ENCODE peak calls at places on chromosomes 7 and 10, in five cellular contexts. One of them, this sample, is unnamed.

GRCh38 chr10:80498833-80499671 is 38.6 kb upstream of the SH2D4B start:
- DNase-seq in heart left ventricle: peak; percentile 97
- DNase-seq in psoas muscle: peak; percentile 96
- DNase-seq in GM23248: peak; percentile 99
- DNase-seq in IMR-90: peak; percentile 97
- DNase-seq in this sample: peak; percentile 78

GRCh38 chr10:123808873-123809272 is 82.7 kb downstream of the CPXM2 start:
- DNase-seq in heart left ventricle: no peak
- DNase-seq in psoas muscle: no peak
- DNase-seq in GM23248: peak; percentile 97
- DNase-seq in IMR-90: no peak
- DNase-seq in this sample: no peak

GRCh38 chr10:11783558-11783865 is 39.6 kb upstream of the PROSER2 start:
- DNase-seq in heart left ventricle: no peak
- DNase-seq in psoas muscle: no peak
- DNase-seq in GM23248: no peak
- DNase-seq in IMR-90: no peak
- DNase-seq in this sample: no peak

GRCh38 chr10:93073539-93074136 is at the start of gene CYP26A1:
- DNase-seq in heart left ventricle: no peak
- DNase-seq in psoas muscle: peak; percentile 45
- DNase-seq in GM23248: peak; percentile 22
- DNase-seq in IMR-90: no peak
- DNase-seq in this sample: peak; percentile 33

GRCh38 chr7:95501261-95501816 is 15.6 kb downstream of the ASB4 start:
- DNase-seq in heart left ventricle: no peak
- DNase-seq in psoas muscle: no peak
- DNase-seq in GM23248: no peak
- DNase-seq in IMR-90: no peak
- DNase-seq in this sample: no peak

GRCh38 chr10:97961979-97962378 is 68.4 kb downstream of the CRTAC1 start:
- DNase-seq in heart left ventricle: no peak
- DNase-seq in psoas muscle: no peak
- DNase-seq in GM23248: no peak
- DNase-seq in IMR-90: no peak
- DNase-seq in this sample: no peak

GRCh38 chr7:15667999-15668398 is 18.5 kb downstream of the MEOX2 start:
- DNase-seq in heart left ventricle: no peak
- DNase-seq in psoas muscle: no peak
- DNase-seq in GM23248: no peak
- DNase-seq in IMR-90: no peak
- DNase-seq in this sample: no peak

GRCh38 chr10:77253665-77254064 is 383.9 kb downstream of the KCNMA1 start:
- DNase-seq in heart left ventricle: no peak
- DNase-seq in psoas muscle: no peak
- DNase-seq in GM23248: no peak
- DNase-seq in IMR-90: no peak
- DNase-seq in this sample: no peak

GRCh38 chr7:144401490-144401889 is 2.0 kb downstream of the NOBOX start:
- DNase-seq in heart left ventricle: no peak
- DNase-seq in psoas muscle: no peak
- DNase-seq in GM23248: no peak
- DNase-seq in IMR-90: no peak
- DNase-seq in this sample: no peak

GRCh38 chr10:82558208-82558607 is 683.2 kb downstream of the NRG3 start:
- DNase-seq in heart left ventricle: no peak
- DNase-seq in psoas muscle: no peak
- DNase-seq in GM23248: no peak
- DNase-seq in IMR-90: no peak
- DNase-seq in this sample: no peak

GRCh38 chr7:40922316-40922670 is 780.6 kb downstream of the INHBA start:
- DNase-seq in heart left ventricle: no peak
- DNase-seq in psoas muscle: no peak
- DNase-seq in GM23248: peak; percentile 97
- DNase-seq in IMR-90: peak; percentile 73
- DNase-seq in this sample: no peak

GRCh38 chr10:97648557-97649404 is 8.3 kb downstream of the PI4K2A start:
- DNase-seq in heart left ventricle: no peak
- DNase-seq in psoas muscle: no peak
- DNase-seq in GM23248: peak; percentile 96
- DNase-seq in IMR-90: peak; percentile 96
- DNase-seq in this sample: peak; percentile 80

GRCh38 chr10:132124201-132124920 is 58.6 kb downstream of the JAKMIP3 start:
- DNase-seq in heart left ventricle: no peak
- DNase-seq in psoas muscle: peak; percentile 45
- DNase-seq in GM23248: no peak
- DNase-seq in IMR-90: no peak
- DNase-seq in this sample: no peak

GRCh38 chr10:70816220-70816894 is 609 bp downstream of the SGPL1 start:
- DNase-seq in heart left ventricle: peak; percentile 69
- DNase-seq in psoas muscle: peak; percentile 73
- DNase-seq in GM23248: peak; percentile 85
- DNase-seq in IMR-90: peak; percentile 91
- DNase-seq in this sample: peak; percentile 76

GRCh38 chr7:14748461-14748860 is 154.1 kb downstream of the DGKB start:
- DNase-seq in heart left ventricle: no peak
- DNase-seq in psoas muscle: no peak
- DNase-seq in GM23248: peak; percentile 86
- DNase-seq in IMR-90: peak; percentile 77
- DNase-seq in this sample: no peak

GRCh38 chr10:128934492-128934891 is 532.5 kb upstream of the MGMT start:
- DNase-seq in heart left ventricle: no peak
- DNase-seq in psoas muscle: no peak
- DNase-seq in GM23248: no peak
- DNase-seq in IMR-90: no peak
- DNase-seq in this sample: no peak

GRCh38 chr7:106480161-106480579 is 180.8 kb downstream of the CCDC71L start:
- DNase-seq in heart left ventricle: no peak
- DNase-seq in psoas muscle: no peak
- DNase-seq in GM23248: no peak
- DNase-seq in IMR-90: peak; percentile 55
- DNase-seq in this sample: no peak

GRCh38 chr7:66426996-66427395 is 201.7 kb upstream of the KCTD7 start:
- DNase-seq in heart left ventricle: no peak
- DNase-seq in psoas muscle: no peak
- DNase-seq in GM23248: no peak
- DNase-seq in IMR-90: no peak
- DNase-seq in this sample: no peak

GRCh38 chr10:35464805-35465456 is 128.6 kb downstream of the CCNY start:
- DNase-seq in heart left ventricle: no peak
- DNase-seq in psoas muscle: no peak
- DNase-seq in GM23248: peak; percentile 70
- DNase-seq in IMR-90: peak; percentile 60
- DNase-seq in this sample: no peak

DNA sequence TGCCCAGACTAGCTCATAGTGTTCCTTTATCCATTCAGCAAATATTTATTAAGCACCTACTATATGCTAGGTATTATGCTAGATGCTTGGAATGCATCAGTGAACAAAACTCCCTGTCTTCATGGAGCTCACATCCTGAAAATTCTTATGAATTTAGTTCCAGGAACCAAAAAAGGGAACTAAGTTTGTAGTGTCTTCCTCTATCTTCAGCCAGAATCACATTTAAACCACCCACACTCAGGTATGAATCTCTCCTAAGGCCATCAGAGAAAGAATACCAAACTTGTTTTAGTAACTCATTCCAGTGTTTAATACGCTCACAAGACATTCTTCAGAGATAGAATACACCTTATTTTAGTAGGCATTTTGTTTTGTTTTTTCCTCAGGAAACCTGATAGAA is 10.1 kb upstream of the EGR2 start:
- DNase-seq in heart left ventricle: no peak
- DNase-seq in psoas muscle: no peak
- DNase-seq in GM23248: no peak
- DNase-seq in IMR-90: no peak
- DNase-seq in this sample: no peak
- H3K4me3 ChIP-seq in heart left ventricle: no peak overlapping the region
- H3K4me3 ChIP-seq in psoas muscle: no peak overlapping the region
- H3K4me3 ChIP-seq in GM23248: no peak overlapping the region
- H3K4me3 ChIP-seq in IMR-90: no peak overlapping the region
- H3K4me3 ChIP-seq in this sample: no peak overlapping the region

GRCh38 chr10:110221044-110221720 is 13.8 kb downstream of the MXI1 start:
- DNase-seq in heart left ventricle: no peak
- DNase-seq in psoas muscle: no peak
- DNase-seq in GM23248: no peak
- DNase-seq in IMR-90: no peak
- DNase-seq in this sample: no peak

GRCh38 chr10:110218627-110219026 is 11.2 kb downstream of the MXI1 start:
- DNase-seq in heart left ventricle: no peak
- DNase-seq in psoas muscle: no peak
- DNase-seq in GM23248: no peak
- DNase-seq in IMR-90: no peak
- DNase-seq in this sample: no peak

GRCh38 chr10:110221721-110222261 is 14.4 kb downstream of the MXI1 start:
- DNase-seq in heart left ventricle: peak; percentile 93
- DNase-seq in psoas muscle: peak; percentile 87
- DNase-seq in GM23248: peak; percentile 99
- DNase-seq in IMR-90: peak; percentile 98
- DNase-seq in this sample: peak; percentile 82

GRCh38 chr10:110220383-110220782 is 13.0 kb downstream of the MXI1 start:
- DNase-seq in heart left ventricle: peak; percentile 64
- DNase-seq in psoas muscle: no peak
- DNase-seq in GM23248: no peak
- DNase-seq in IMR-90: no peak
- DNase-seq in this sample: no peak

GRCh38 chr10:110219884-110220283 is 12.5 kb downstream of the MXI1 start:
- DNase-seq in heart left ventricle: no peak
- DNase-seq in psoas muscle: no peak
- DNase-seq in GM23248: no peak
- DNase-seq in IMR-90: no peak
- DNase-seq in this sample: no peak
- H3K4me1 ChIP-seq in heart left ventricle: peaks cover 66% of the 10 kb centered on the region
- H3K4me1 ChIP-seq in psoas muscle: peaks cover 38% of the 10 kb centered on the region
- H3K4me1 ChIP-seq in GM23248: peaks cover 7% of the 10 kb centered on the region
- H3K4me1 ChIP-seq in IMR-90: peaks cover 23% of the 10 kb centered on the region
- H3K4me1 ChIP-seq in this sample: peaks cover 12% of the 10 kb centered on the region

DNA sequence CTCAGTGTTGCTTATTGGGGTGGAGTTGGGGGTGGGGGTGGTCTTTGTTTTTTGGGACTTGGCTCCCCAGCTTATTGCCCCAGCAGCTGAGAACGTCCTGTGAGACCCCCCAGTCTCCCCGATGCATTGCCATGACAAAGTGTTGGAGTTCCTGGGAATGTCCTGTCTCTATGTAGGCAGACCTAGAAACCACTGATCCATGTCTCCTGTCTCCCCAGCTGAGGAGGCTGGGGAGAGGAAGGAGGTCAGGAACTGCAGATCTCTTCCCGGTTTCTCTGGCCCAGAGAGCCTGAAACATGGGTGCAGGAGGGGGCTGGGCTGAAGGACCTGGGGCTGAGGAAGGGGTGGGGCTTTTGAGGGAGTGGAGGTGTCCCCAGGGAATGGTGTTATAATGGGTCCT is 80.2 kb upstream of the GTF2IRD1 start:
- DNase-seq in heart left ventricle: no peak
- DNase-seq in psoas muscle: no peak
- DNase-seq in GM23248: no peak
- DNase-seq in IMR-90: no peak
- DNase-seq in this sample: no peak
- H3K27me3 ChIP-seq in heart left ventricle: no peaks in the 10 kb centered on the region
- H3K27me3 ChIP-seq in psoas muscle: peaks cover 1% of the 10 kb centered on the region
- H3K27me3 ChIP-seq in GM23248: no peaks in the 10 kb centered on the region
- H3K27me3 ChIP-seq in IMR-90: no peaks in the 10 kb centered on the region
- H3K27me3 ChIP-seq in this sample: no peaks in the 10 kb centered on the region

GRCh38 chr7:5695709-5696345 is 85.6 kb downstream of the RNF216 start:
- DNase-seq in heart left ventricle: peak; percentile 62
- DNase-seq in psoas muscle: peak; percentile 64
- DNase-seq in GM23248: peak; percentile 77
- DNase-seq in IMR-90: peak; percentile 84
- DNase-seq in this sample: peak; percentile 55
- H3K4me3 ChIP-seq in heart left ventricle: no peak overlapping the region
- H3K4me3 ChIP-seq in psoas muscle: no peak overlapping the region
- H3K4me3 ChIP-seq in GM23248: peak overlapping the region; percentile 63
- H3K4me3 ChIP-seq in IMR-90: no peak overlapping the region
- H3K4me3 ChIP-seq in this sample: peak overlapping the region; percentile 33

GRCh38 chr10:86520871-86521619 is 547 bp downstream of the WAPL start:
- DNase-seq in heart left ventricle: peak; percentile 62
- DNase-seq in psoas muscle: peak; percentile 77
- DNase-seq in GM23248: peak; percentile 86
- DNase-seq in IMR-90: peak; percentile 42
- DNase-seq in this sample: peak; percentile 60
- H3K4me1 ChIP-seq in heart left ventricle: peaks cover 61% of the 10 kb centered on the region
- H3K4me1 ChIP-seq in psoas muscle: peaks cover 60% of the 10 kb centered on the region
- H3K4me1 ChIP-seq in GM23248: peaks cover 31% of the 10 kb centered on the region
- H3K4me1 ChIP-seq in IMR-90: no peaks in the 10 kb centered on the region
- H3K4me1 ChIP-seq in this sample: peaks cover 21% of the 10 kb centered on the region

DNA sequence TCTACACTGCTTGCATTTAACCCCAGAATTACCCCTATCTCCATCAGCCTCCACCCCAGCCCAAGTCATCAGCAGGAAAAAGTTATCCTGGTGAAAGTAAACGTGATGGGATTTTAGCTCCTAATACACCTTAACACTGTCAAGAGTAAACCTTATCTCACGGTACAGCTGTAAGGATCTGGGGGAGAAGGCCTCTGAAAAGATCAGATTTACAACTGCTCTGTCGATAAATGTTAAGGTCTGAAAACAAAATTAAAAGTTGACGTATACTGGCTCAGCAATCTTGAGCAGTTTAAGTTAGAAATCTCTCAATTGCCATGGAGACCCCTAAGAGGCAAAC is 6.2 kb downstream of the SKAP2 start:
- DNase-seq in heart left ventricle: no peak
- DNase-seq in psoas muscle: no peak
- DNase-seq in GM23248: no peak
- DNase-seq in IMR-90: peak; percentile 5
- DNase-seq in this sample: no peak
- H3K27me3 ChIP-seq in heart left ventricle: peaks cover 33% of the 10 kb centered on the region
- H3K27me3 ChIP-seq in psoas muscle: peaks cover 5% of the 10 kb centered on the region
- H3K27me3 ChIP-seq in GM23248: no peaks in the 10 kb centered on the region
- H3K27me3 ChIP-seq in IMR-90: no peaks in the 10 kb centered on the region
- H3K27me3 ChIP-seq in this sample: peaks cover 2% of the 10 kb centered on the region

DNA sequence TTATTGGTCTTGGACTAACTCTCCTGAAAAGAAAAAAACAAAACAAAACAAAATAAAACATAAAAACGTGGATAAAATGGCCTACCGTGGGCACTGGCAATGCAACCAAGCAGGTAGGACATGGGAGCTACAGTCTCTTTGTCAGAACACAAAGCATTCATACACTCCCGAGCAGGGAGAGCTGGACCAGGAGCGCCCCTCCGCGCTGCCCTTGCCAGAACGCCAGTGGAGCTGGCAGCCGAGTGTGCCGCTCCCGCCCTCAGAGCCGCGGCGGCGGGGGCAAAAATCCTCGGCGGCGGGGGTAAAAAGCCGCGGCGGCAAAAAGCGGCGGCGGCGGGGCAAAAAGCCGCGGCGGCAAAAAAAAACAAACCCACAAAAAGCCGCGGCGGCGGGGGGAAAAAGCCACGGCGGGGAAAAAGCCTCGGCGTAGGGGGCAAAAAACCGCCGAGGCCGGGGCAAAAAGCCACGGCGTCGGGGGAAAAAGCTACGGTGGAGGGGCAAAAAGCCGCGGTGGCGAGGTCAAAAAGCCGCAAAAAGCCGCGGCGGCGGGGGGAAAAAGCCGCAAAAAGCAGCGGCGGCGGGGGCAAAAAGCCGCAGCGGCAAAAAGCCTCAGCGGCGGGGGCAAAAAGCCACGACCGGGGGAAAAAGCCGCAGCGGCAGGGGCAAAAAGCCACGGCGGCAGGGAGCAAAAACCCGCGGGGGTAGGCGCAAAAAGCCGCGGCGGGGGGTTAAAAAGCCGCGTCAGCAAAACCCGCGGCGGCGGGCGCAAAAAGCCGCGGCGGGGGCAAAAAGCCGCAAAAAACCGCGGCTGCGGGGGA is 418.1 kb downstream of the ZNF716 start:
- DNase-seq in heart left ventricle: peak; percentile 27
- DNase-seq in psoas muscle: peak; percentile 32
- DNase-seq in GM23248: peak; percentile 22
- DNase-seq in IMR-90: no peak
- DNase-seq in this sample: no peak
- H3K4me3 ChIP-seq in heart left ventricle: peak overlapping the region; percentile 28
- H3K4me3 ChIP-seq in psoas muscle: peak overlapping the region; percentile 54
- H3K4me3 ChIP-seq in GM23248: peak overlapping the region; percentile 60
- H3K4me3 ChIP-seq in IMR-90: peak overlapping the region; percentile 18
- H3K4me3 ChIP-seq in this sample: no peak overlapping the region

GRCh38 chr10:103680869-103681236 is 174.5 kb downstream of the SH3PXD2A start:
- DNase-seq in heart left ventricle: no peak
- DNase-seq in psoas muscle: no peak
- DNase-seq in GM23248: peak; percentile 75
- DNase-seq in IMR-90: no peak
- DNase-seq in this sample: no peak
- H3K4me1 ChIP-seq in heart left ventricle: peaks cover 35% of the 10 kb centered on the region
- H3K4me1 ChIP-seq in psoas muscle: peaks cover 11% of the 10 kb centered on the region
- H3K4me1 ChIP-seq in GM23248: peaks cover 54% of the 10 kb centered on the region
- H3K4me1 ChIP-seq in IMR-90: peaks cover 25% of the 10 kb centered on the region
- H3K4me1 ChIP-seq in this sample: peaks cover 29% of the 10 kb centered on the region

This sample was measured in SJSA1.